ENCODE peak calls at places on chromosomes 12 and 14, in four cellular contexts. H is CD8-positive, alpha-beta memory T cell; W is right lobe of liver; X is left lung. R is an unnamed sample.
A peak's percentile ranks its signal among the peaks of the same experiment; 100 is the strongest.

GRCh38 chr14:92466068-92466458 is 47.5 kb upstream of the RIN3 start:
- DNase-seq in H (no peak), W (no peak), X (no peak), R (no peak)

GRCh38 chr12:90868626-90869025 is 86.3 kb downstream of the CCER1 start:
- DNase-seq in H (no peak), W (no peak), X (no peak), R (no peak)

GRCh38 chr12:13390381-13390856 is 193.9 kb downstream of the EMP1 start:
- DNase-seq in H (no peak), W (peak; percentile 94), X (peak; percentile 89), R (peak; percentile 97)

GRCh38 chr12:19012965-19013364 is 116.6 kb upstream of the PLEKHA5 start:
- DNase-seq in H (no peak), W (no peak), X (no peak), R (no peak)

GRCh38 chr12:117105902-117106301 is 6.7 kb upstream of the TESC start:
- DNase-seq in H (peak; percentile 6), W (no peak), X (no peak), R (no peak)

GRCh38 chr14:64082837-64083236 is 211.3 kb downstream of the ESR2 start:
- DNase-seq in H (no peak), W (no peak), X (no peak), R (no peak)

GRCh38 chr12:27179399-27180214 is 64.5 kb upstream of the STK38L start:
- DNase-seq in H (no peak), W (no peak), X (no peak), R (no peak)

GRCh38 chr14:70942342-70942706 is 35.1 kb downstream of the PCNX1 start:
- DNase-seq in H (no peak), W (no peak), X (no peak), R (no peak)

GRCh38 chr12:92654929-92655328 is 47.9 kb upstream of the PLEKHG7 start:
- DNase-seq in H (no peak), W (no peak), X (no peak), R (no peak)

GRCh38 chr12:61757831-61758505 is 502.2 kb upstream of the USP15 start:
- DNase-seq in H (no peak), W (no peak), X (no peak), R (no peak)

GRCh38 chr12:117155278-117156060 is 34.8 kb downstream of the FBXO21 start:
- DNase-seq in H (peak; percentile 72), W (peak; percentile 70), X (peak; percentile 87), R (peak; percentile 83)

GRCh38 chr14:74586681-74587362 is 25.2 kb downstream of the LTBP2 start:
- DNase-seq in H (no peak), W (no peak), X (peak; percentile 41), R (peak; percentile 39)

GRCh38 chr12:79897617-79898016 is 37.3 kb downstream of the PPP1R12A start:
- DNase-seq in H (no peak), W (no peak), X (no peak), R (no peak)

GRCh38 chr14:89651805-89652204 is 234.8 kb upstream of the FOXN3 start:
- DNase-seq in H (no peak), W (no peak), X (no peak), R (no peak)

GRCh38 chr14:50957296-50957695 is 13.0 kb upstream of the PYGL start:
- DNase-seq in H (no peak), W (no peak), X (no peak), R (no peak)

GRCh38 chr12:66398931-66399625 is 96.8 kb downstream of the HELB start:
- DNase-seq in H (no peak), W (no peak), X (no peak), R (no peak)

GRCh38 chr12:29608581-29608980 is 111.1 kb upstream of the OVCH1 start:
- DNase-seq in H (no peak), W (no peak), X (no peak), R (no peak)

GRCh38 chr12:14950421-14950820 is 11.0 kb downstream of the ARHGDIB start:
- DNase-seq in H (no peak), W (no peak), X (no peak), R (no peak)

GRCh38 chr12:52257074-52257551 is 17.3 kb upstream of the KRT86 start:
- DNase-seq in H (no peak), W (no peak), X (no peak), R (peak; percentile 37)

GRCh38 chr14:45893127-45893526 is 640.1 kb upstream of the MIS18BP1 start:
- DNase-seq in H (no peak), W (no peak), X (no peak), R (no peak)

GRCh38 chr12:20950248-20950647 is 139.7 kb downstream of the SLCO1B3 start:
- DNase-seq in H (no peak), W (no peak), X (no peak), R (no peak)

GRCh38 chr14:80414080-80414479 is 202.8 kb upstream of the DIO2 start:
- DNase-seq in H (no peak), W (no peak), X (no peak), R (no peak)

GRCh38 chr12:1794440-1795090 is 25.8 kb upstream of the LRTM2 start:
- DNase-seq in H (no peak), W (no peak), X (peak; percentile 16), R (no peak)

GRCh38 chr14:100303179-100303578 is 3.1 kb downstream of the SLC25A29 start:
- DNase-seq in H (no peak), W (no peak), X (no peak), R (no peak)

DNA sequence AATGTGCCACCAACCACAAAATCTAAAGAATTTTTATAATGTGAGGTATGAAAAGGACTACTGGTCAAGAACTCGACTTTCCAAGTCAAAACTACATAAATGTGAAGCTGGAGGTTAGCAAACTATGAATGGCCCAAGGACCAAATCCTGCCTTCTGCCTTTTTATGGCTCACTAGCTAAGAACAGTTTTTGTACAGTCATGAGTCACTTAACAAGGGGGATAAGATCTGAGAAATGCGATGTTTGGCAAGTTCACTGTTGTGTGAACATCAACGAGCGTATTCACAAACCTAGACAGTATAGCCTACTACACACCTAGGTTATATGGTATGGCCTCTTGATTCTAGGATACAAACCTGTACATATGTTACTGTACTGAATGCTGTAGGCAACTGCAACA is 28.2 kb downstream of the FERMT2 start:
- DNase-seq in H (no peak), W (no peak), X (no peak), R (no peak)
- H3K4me1 ChIP-seq in H (peaks cover 20% of the 10 kb centered on the region), W (peaks cover 92% of the 10 kb centered on the region), X (peaks cover 28% of the 10 kb centered on the region), R (peaks cover 35% of the 10 kb centered on the region)

GRCh38 chr12:63889236-63889635 is 44.7 kb downstream of the SRGAP1 start:
- DNase-seq in H (no peak), W (no peak), X (no peak), R (no peak)
- H3K4me1 ChIP-seq in H (no peaks in the 10 kb centered on the region), W (peaks cover 11% of the 10 kb centered on the region), X (no peaks in the 10 kb centered on the region), R (no peaks in the 10 kb centered on the region)

GRCh38 chr14:68970736-68971135 is 8.4 kb downstream of the ACTN1 start:
- DNase-seq in H (no peak), W (no peak), X (no peak), R (no peak)
- H3K4me1 ChIP-seq in H (peaks cover 74% of the 10 kb centered on the region), W (peaks cover 62% of the 10 kb centered on the region), X (peaks cover 29% of the 10 kb centered on the region), R (peaks cover 30% of the 10 kb centered on the region)

GRCh38 chr12:96368687-96369086 is 31.6 kb downstream of the CDK17 start:
- DNase-seq in H (no peak), W (no peak), X (no peak), R (no peak)

GRCh38 chr12:96375173-96375572 is 25.1 kb downstream of the CDK17 start:
- DNase-seq in H (no peak), W (no peak), X (no peak), R (no peak)

GRCh38 chr12:96371787-96372699 is 28.2 kb downstream of the CDK17 start:
- DNase-seq in H (no peak), W (no peak), X (no peak), R (no peak)

GRCh38 chr12:96368233-96368632 is 32.0 kb downstream of the CDK17 start:
- DNase-seq in H (no peak), W (peak; percentile 31), X (no peak), R (no peak)

DNA sequence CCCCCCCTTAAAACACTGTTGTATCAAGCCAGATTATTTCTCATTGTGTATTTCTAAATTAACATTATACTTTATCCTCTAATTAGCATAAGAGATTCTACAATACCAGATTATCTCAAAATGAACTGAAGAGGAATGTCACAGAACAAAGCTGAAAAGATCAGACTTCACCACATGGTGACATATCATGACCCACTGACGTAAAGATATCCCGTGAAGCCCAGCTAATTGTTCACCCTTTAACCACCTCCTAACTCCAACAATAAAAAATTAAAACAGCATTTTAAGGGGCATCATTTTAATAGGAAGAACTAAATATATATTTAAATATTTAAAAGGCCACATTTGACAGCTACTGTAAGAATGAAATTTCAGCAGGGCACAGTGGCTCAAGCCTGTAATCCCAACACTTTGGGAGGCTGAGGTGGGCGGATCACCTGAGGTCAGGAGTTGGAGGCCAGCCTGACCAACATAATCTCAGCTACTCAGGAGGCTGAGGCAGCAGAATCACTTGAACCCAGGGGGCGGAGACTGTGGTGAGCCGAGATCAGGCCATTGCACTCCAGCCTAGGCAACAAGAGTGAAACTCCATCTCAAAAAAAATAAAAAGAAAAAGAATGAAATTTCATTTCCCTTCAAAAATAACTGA is 29.0 kb downstream of the CDK17 start:
- DNase-seq in H (no peak), W (no peak), X (no peak), R (no peak)
- H3K4me1 ChIP-seq in H (peaks cover 67% of the 10 kb centered on the region), W (peaks cover 10% of the 10 kb centered on the region), X (peaks cover 21% of the 10 kb centered on the region), R (peaks cover 6% of the 10 kb centered on the region)

DNA sequence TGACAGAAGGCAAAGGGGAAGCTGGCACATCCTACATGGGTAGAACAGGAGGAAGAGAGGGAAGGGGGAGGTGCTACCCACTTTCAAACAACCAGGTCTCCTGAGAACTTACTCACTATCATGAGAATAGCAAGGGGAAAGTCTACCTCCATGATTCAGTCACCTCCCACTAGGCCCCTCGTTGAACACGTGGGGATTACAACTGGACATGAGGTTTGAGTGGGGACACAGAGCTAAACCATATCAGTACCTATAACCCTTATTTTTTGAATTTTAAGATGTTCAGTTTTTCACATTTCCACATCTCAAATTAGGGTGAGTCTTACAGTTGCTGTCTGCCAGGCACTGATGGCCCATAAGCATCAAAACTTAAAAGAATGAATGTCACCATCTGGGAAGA is 80.2 kb upstream of the ST8SIA1 start:
- DNase-seq in H (no peak), W (no peak), X (no peak), R (no peak)
- H3K4me1 ChIP-seq in H (no peaks in the 10 kb centered on the region), W (no peaks in the 10 kb centered on the region), X (no peaks in the 10 kb centered on the region), R (peaks cover 2% of the 10 kb centered on the region)

DNA sequence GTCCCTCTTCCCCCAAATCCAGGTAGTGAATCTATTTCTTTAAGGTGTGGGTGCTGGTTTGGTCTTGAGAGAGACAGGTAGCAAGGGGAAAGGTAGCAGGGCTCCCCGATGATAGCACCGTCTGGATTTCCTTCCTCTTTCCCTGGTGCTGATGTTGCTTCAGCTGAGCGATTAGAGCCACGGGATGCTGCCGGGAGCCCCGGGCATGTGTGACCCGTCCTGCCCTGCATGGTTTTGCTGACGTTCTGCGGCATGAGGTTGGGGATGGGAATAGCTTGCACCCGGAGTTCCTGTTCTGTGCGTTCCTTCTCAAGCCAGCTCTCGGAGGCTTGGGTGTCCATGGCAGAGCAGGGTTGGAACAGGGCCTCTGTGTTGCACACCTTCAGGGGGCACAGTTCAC is 107.3 kb downstream of the TSPAN9 start:
- DNase-seq in H (no peak), W (no peak), X (no peak), R (no peak)
- H3K4me1 ChIP-seq in H (no peaks in the 10 kb centered on the region), W (no peaks in the 10 kb centered on the region), X (no peaks in the 10 kb centered on the region), R (peaks cover 25% of the 10 kb centered on the region)

DNA sequence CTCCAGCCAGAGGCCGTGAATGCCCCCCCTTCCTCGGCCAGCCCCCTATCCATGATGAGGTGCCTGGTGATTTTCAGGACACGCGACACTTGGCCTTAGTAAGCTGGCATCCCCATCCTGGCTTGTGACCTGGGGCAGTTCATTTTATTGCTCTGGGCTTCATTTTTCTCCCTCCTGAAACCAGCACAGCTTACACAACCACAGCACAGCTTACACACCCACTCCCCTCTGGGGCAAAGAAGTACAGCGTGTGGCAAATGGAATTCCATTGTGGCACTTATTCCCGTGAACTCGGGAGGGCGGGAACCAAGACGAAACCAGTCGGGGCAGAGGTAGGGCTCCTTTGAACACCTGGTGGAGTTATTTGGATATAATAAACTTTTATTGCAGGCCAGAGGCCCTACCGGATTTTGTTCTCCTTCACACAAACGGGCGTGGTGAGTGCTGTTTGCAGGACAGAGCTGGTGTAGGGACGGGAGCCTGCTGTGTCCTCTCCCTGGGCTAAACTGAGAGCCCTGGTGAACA is 29.1 kb downstream of the CD9 start:
- DNase-seq in H (no peak), W (no peak), X (no peak), R (no peak)
- H3K4me1 ChIP-seq in H (peaks cover 27% of the 10 kb centered on the region), W (peaks cover 20% of the 10 kb centered on the region), X (peaks cover 62% of the 10 kb centered on the region), R (peaks cover 52% of the 10 kb centered on the region)

R was measured in kidney.